ENCODE peak calls at places on chromosomes 7 and 10, in four cellular contexts. H is stimulated activated CD4-positive, alpha-beta T cell treated with anti-CD3 and anti-CD28 coated beads, Interleukin-4, amount 100 ng/mL, for 48 hours; K is activated gamma-delta T cell treated with anti-CD3 and anti-CD28 coated beads, Interleukin-2, amount 50 U/mL, for 16 hours; P is neuronal stem cell. T is an unnamed sample.

GRCh38 chr7:31100445-31100844 is 48.3 kb downstream of the ADCYAP1R1 start:
- DNase-seq in P (no peak), H (no peak), K (no peak), T (no peak)

GRCh38 chr7:40298421-40298820 is 163.6 kb downstream of the SUGCT start:
- DNase-seq in P (no peak), K (no peak), H (no peak), T (no peak)

GRCh38 chr10:77636967-77637473 is 588 bp downstream of the KCNMA1 start:
- DNase-seq in K (no peak), P (no peak), H (no peak), T (peak; percentile 60)

GRCh38 chr7:70728873-70729552 is 402.9 kb upstream of the GALNT17 start:
- DNase-seq in K (no peak), H (no peak), P (peak; percentile 36), T (peak; percentile 84)

GRCh38 chr10:46077616-46078268 is 31.7 kb upstream of the MSMB start:
- DNase-seq in P (no peak), H (no peak), K (no peak), T (no peak)

GRCh38 chr7:98414205-98414900 is 13.5 kb upstream of the BAIAP2L1 start:
- DNase-seq in H (no peak), K (no peak), P (no peak), T (no peak)

GRCh38 chr7:120941064-120941463 is 9.5 kb upstream of the ING3 start:
- DNase-seq in P (no peak), H (no peak), K (no peak), T (no peak)

GRCh38 chr10:48399551-48399950 is 93.1 kb downstream of the MAPK8 start:
- DNase-seq in H (no peak), P (no peak), K (no peak), T (no peak)

GRCh38 chr10:125256026-125256425 is 95.7 kb upstream of the CTBP2 start:
- DNase-seq in P (no peak), K (no peak), H (no peak), T (no peak)

GRCh38 chr10:44974628-44975431 is 3.8 kb downstream of the DEPP1 start:
- DNase-seq in P (peak; percentile 66), K (peak; percentile 46), H (peak; percentile 38), T (peak; percentile 84)

GRCh38 chr7:30321089-30321991 is 36.9 kb downstream of the ZNRF2 start:
- DNase-seq in P (no peak), K (no peak), H (no peak), T (no peak)

GRCh38 chr10:58981846-58982245 is 194.6 kb upstream of the PHYHIPL start:
- DNase-seq in P (peak; percentile 74), K (no peak), H (no peak), T (peak; percentile 51)

GRCh38 chr10:100522107-100522811 is 2.6 kb upstream of the SEC31B start:
- DNase-seq in P (no peak), K (no peak), H (no peak), T (no peak)

GRCh38 chr10:59585046-59585700 is 124.5 kb downstream of the SLC16A9 start:
- DNase-seq in H (no peak), K (no peak), P (no peak), T (no peak)

GRCh38 chr10:20616918-20617801 is 280.0 kb downstream of the NEBL start:
- DNase-seq in P (no peak), H (no peak), K (no peak), T (no peak)

GRCh38 chr7:87767827-87768226 is 108.3 kb downstream of the SLC25A40 start:
- DNase-seq in H (no peak), K (no peak), P (no peak), T (no peak)

GRCh38 chr10:86653379-86653778 is 968 bp upstream of the OPN4 start:
- DNase-seq in P (no peak), K (no peak), H (no peak), T (no peak)

GRCh38 chr7:140217750-140218501 is 41.1 kb upstream of the KDM7A start:
- DNase-seq in K (no peak), P (no peak), H (no peak), T (no peak)

GRCh38 chr10:113600569-113600968 is 47.7 kb downstream of the HABP2 start:
- DNase-seq in H (no peak), K (no peak), P (no peak), T (no peak)

GRCh38 chr10:52740913-52741675 is 31.5 kb downstream of the MBL2 start:
- DNase-seq in P (peak; percentile 55), K (no peak), H (no peak), T (peak; percentile 81)

GRCh38 chr10:118565301-118566075 is 30.0 kb downstream of the PRLHR start:
- DNase-seq in K (no peak), H (no peak), P (no peak), T (peak; percentile 32)

GRCh38 chr10:64574371-64574770 is 1053.2 kb downstream of the REEP3 start:
- DNase-seq in P (no peak), H (no peak), K (no peak), T (no peak)

GRCh38 chr10:79898597-79899325 is 50.1 kb downstream of the SFTPD start:
- DNase-seq in H (no peak), K (no peak), P (no peak), T (no peak)

GRCh38 chr7:83749495-83749894 is 100.6 kb upstream of the SEMA3E start:
- DNase-seq in K (no peak), P (no peak), H (no peak), T (no peak)

GRCh38 chr10:34523017-34523767 is 291.9 kb downstream of the PARD3 start:
- DNase-seq in K (no peak), P (no peak), H (no peak), T (no peak)

GRCh38 chr7:158268851-158269535 is 318.6 kb downstream of the PTPRN2 start:
- DNase-seq in H (no peak), P (no peak), K (no peak), T (no peak)

GRCh38 chr7:21504021-21504420 is 38.8 kb upstream of the DNAH11 start:
- DNase-seq in H (no peak), P (no peak), K (no peak), T (no peak)

GRCh38 chr7:148856891-148857290 is 27.2 kb downstream of the EZH2 start:
- DNase-seq in K (no peak), P (no peak), H (no peak), T (no peak)

GRCh38 chr7:106615808-106616691 is 44.9 kb downstream of the CCDC71L start:
- DNase-seq in P (no peak), K (no peak), H (no peak), T (no peak)

GRCh38 chr10:60359066-60359465 is 30.6 kb downstream of the ANK3 start:
- DNase-seq in P (no peak), K (no peak), H (no peak), T (no peak)

GRCh38 chr7:42511027-42511426 is 274.0 kb upstream of the GLI3 start:
- DNase-seq in H (no peak), K (no peak), P (no peak), T (no peak)

GRCh38 chr7:34900891-34901493 is 136.3 kb downstream of the DPY19L1 start:
- DNase-seq in P (no peak), K (no peak), H (no peak), T (no peak)

GRCh38 chr10:23558361-23558799 is 119.5 kb downstream of the OTUD1 start:
- DNase-seq in K (no peak), H (no peak), P (no peak), T (no peak)

GRCh38 chr10:101695404-101695732 is 398 bp upstream of the FBXW4 start:
- DNase-seq in H (no peak), P (no peak), K (peak; percentile 1), T (no peak)

GRCh38 chr10:43160919-43161251 is 22.6 kb downstream of the CSGALNACT2 start:
- DNase-seq in K (no peak), P (no peak), H (no peak), T (no peak)